ENCODE peak calls at places on chromosome X, in six cellular contexts. M is fibroblast of mammary gland, R is RWPE1, Q is colonic mucosa, B is GM10248, X is cardiac muscle cell. P is an unnamed sample.

GRCh38 chrX:101079736-101080135 is 1.1 kb downstream of the TMEM35A start:
- DNase-seq in M (no peak), R (no peak), Q (no peak), B (no peak), X (no peak), P (no peak)

GRCh38 chrX:136879001-136879667 is 1.4 kb downstream of the RBMX start:
- DNase-seq in M (peak), R (no peak), Q (no peak), B (no peak), X (peak), P (no peak)

GRCh38 chrX:111823068-111823467 is 52.9 kb upstream of the TRPC5OS start:
- DNase-seq in M (no peak), R (no peak), Q (no peak), B (peak), X (no peak), P (no peak)

GRCh38 chrX:145609951-145610511 is 207.6 kb upstream of the SLITRK2 start:
- DNase-seq in M (peak), R (peak), Q (no peak), B (no peak), X (no peak), P (no peak)

GRCh38 chrX:130669233-130669632 is 233.8 kb downstream of the ENOX2 start:
- DNase-seq in M (peak), R (no peak), Q (no peak), B (no peak), X (peak), P (no peak)

GRCh38 chrX:40402771-40403533 is 177.8 kb upstream of the ATP6AP2 start:
- DNase-seq in M (peak), R (peak), Q (peak), B (no peak), X (peak), P (no peak)

GRCh38 chrX:154526901-154527675 is 11.1 kb upstream of the FAM3A start:
- DNase-seq in M (peak), R (peak), Q (peak), B (peak), X (peak), P (no peak)

GRCh38 chrX:22165732-22166457 is 106.8 kb upstream of the CBLL2 start:
- DNase-seq in M (peak), R (peak), Q (no peak), B (no peak), X (peak), P (no peak)

GRCh38 chrX:152810403-152810802 is 20.2 kb downstream of the CETN2 start:
- DNase-seq in M (no peak), R (no peak), Q (no peak), B (no peak), X (no peak), P (no peak)

GRCh38 chrX:51215266-51215665 is 117.4 kb upstream of the NUDT10 start:
- DNase-seq in M (no peak), R (no peak), Q (no peak), B (no peak), X (no peak), P (no peak)
- TF ChIP-seq CTCF in M (no peak), R (no peak), Q (no peak), B (no peak), X (no peak), P (no peak)

GRCh38 chrX:15471016-15471415 is 22.1 kb downstream of the PIR start:
- DNase-seq in M (peak), R (peak), Q (peak), B (peak), X (peak), P (no peak)

GRCh38 chrX:15472523-15472922 is 20.6 kb downstream of the PIR start:
- DNase-seq in M (no peak), R (no peak), Q (no peak), B (no peak), X (peak), P (no peak)

GRCh38 chrX:15475021-15475420 is 18.1 kb downstream of the PIR start:
- DNase-seq in M (peak), R (peak), Q (no peak), B (no peak), X (peak), P (no peak)

GRCh38 chrX:15474058-15474457 is 19.1 kb downstream of the PIR start:
- DNase-seq in M (no peak), R (no peak), Q (no peak), B (no peak), X (no peak), P (no peak)

GRCh38 chrX:15475486-15475885 is 17.6 kb downstream of the PIR start:
- DNase-seq in M (no peak), R (no peak), Q (no peak), B (no peak), X (no peak), P (no peak)
- TF ChIP-seq CTCF in M (no peak), R (no peak), Q (no peak), B (no peak), X (no peak), P (no peak)

GRCh38 chrX:128816919-128817318 is 706.4 kb downstream of the SMARCA1 start:
- DNase-seq in M (no peak), R (no peak), Q (no peak), B (no peak), X (no peak), P (no peak)
- TF ChIP-seq CTCF in M (peak), R (no peak), Q (peak), B (no peak), X (no peak), P (peak)

GRCh38 chrX:3603026-3603661 is 110.3 kb downstream of the PRKX start:
- DNase-seq in M (no peak), R (no peak), Q (no peak), B (no peak), X (no peak), P (no peak)

GRCh38 chrX:3598046-3598605 is 115.3 kb downstream of the PRKX start:
- DNase-seq in M (no peak), R (no peak), Q (no peak), B (no peak), X (no peak), P (no peak)

GRCh38 chrX:3598696-3599095 is 114.8 kb downstream of the PRKX start:
- DNase-seq in M (no peak), R (no peak), Q (no peak), B (no peak), X (no peak), P (no peak)

GRCh38 chrX:3599787-3600465 is 113.5 kb downstream of the PRKX start:
- DNase-seq in M (peak), R (no peak), Q (no peak), B (no peak), X (peak), P (no peak)
- TF ChIP-seq CTCF in M (no peak), R (no peak), Q (no peak), B (no peak), X (no peak), P (no peak)

DNA sequence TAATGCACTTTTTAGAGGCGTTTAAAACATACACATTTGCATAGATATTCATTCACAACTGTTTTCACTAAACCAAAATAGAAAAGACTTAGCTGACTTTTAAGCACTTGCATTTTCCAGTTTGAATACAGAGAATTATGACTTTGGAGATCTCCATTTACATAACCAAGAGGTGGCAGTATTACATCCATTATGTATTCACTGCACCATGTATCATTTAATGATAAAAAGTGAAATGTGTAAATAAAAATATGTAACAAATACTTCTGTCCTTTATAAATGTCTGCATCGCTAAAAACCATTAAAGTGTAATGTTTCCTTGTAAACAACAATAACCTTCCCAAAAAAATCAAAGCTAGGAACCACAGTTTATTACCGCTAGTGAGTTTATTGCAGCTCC is 413.2 kb downstream of the FGF13 start:
- DNase-seq in M (no peak), R (no peak), Q (no peak), B (no peak), X (no peak), P (no peak)
- TF ChIP-seq CTCF in M (no peak), R (no peak), Q (no peak), B (no peak), X (no peak), P (no peak)

GRCh38 chrX:69146739-69147138 is 18.5 kb downstream of the PJA1 start:
- DNase-seq in M (no peak), R (no peak), Q (no peak), B (no peak), X (no peak), P (no peak)
- TF ChIP-seq CTCF in M (no peak), R (no peak), Q (no peak), B (no peak), X (no peak), P (no peak)

GRCh38 chrX:78035061-78035460 is 65.6 kb upstream of the PGAM4 start:
- DNase-seq in M (no peak), R (no peak), Q (no peak), B (no peak), X (no peak), P (no peak)

GRCh38 chrX:78024349-78025108 is 55.1 kb upstream of the PGAM4 start:
- DNase-seq in M (peak), R (peak), Q (peak), B (peak), X (peak), P (no peak)

GRCh38 chrX:78027798-78028197 is 58.4 kb upstream of the PGAM4 start:
- DNase-seq in M (no peak), R (no peak), Q (no peak), B (no peak), X (no peak), P (no peak)

DNA sequence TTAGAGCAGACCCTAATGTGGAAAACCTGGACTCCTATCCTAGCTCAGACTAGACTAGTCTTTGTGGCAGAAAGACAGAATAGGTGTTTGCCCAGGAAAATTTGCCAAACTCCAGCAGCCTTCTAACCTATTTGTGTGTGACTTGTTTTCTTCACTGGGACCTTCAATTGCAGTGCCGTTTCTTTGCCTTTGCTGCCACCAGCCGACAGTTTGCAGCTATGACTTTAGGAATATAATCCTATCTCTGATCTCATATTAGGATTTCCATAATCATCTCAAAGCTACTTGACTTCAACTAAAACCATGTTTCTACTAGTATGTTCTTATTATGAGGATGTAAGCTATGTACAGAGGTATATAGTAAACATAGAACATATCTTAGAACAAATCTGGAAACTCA is 60.2 kb upstream of the PGAM4 start:
- DNase-seq in M (peak), R (peak), Q (peak), B (peak), X (peak), P (no peak)
- TF ChIP-seq CTCF in M (peak), R (peak), Q (peak), B (peak), X (peak), P (peak)

GRCh38 chrX:128518508-128518907 is 466.3 kb upstream of the ACTRT1 start:
- DNase-seq in M (peak), R (peak), Q (no peak), B (no peak), X (no peak), P (no peak)
- TF ChIP-seq CTCF in M (peak), R (no peak), Q (no peak), B (no peak), X (no peak), P (peak)